ENCODE peak calls at places on chromosomes 5 and 9, in six cellular contexts. Y is transverse colon, Z is Peyer's patch, F is uterus, L is stomach, R is H1. U is an unnamed sample. For H3K36me3 and H3K9me3, the result is how much of the 10 kb centered on the place peaks cover.

GRCh38 chr5:83745821-83746220 is 25.2 kb upstream of the HAPLN1 start:
- DNase-seq in Y (no peak), Z (no peak), F (no peak), L (no peak), R (no peak), U (no peak)

GRCh38 chr5:98709681-98710080 is 63.8 kb upstream of the RGMB start:
- DNase-seq in Y (no peak), Z (no peak), F (no peak), L (no peak), R (no peak), U (no peak)

GRCh38 chr5:173228639-173229380 is 6.2 kb downstream of the NKX2-5 start:
- DNase-seq in Y (no peak), Z (no peak), F (no peak), L (no peak), R (no peak), U (no peak)

GRCh38 chr5:52392321-52392720 is 395.4 kb upstream of the ITGA1 start:
- DNase-seq in Y (no peak), Z (no peak), F (no peak), L (no peak), R (no peak), U (no peak)

GRCh38 chr9:109286981-109287380 is 33.9 kb downstream of the EPB41L4B start:
- DNase-seq in Y (no peak), Z (no peak), F (no peak), L (no peak), R (no peak), U (peak)

GRCh38 chr9:132694144-132694543 is 23.9 kb downstream of the GTF3C4 start:
- DNase-seq in Y (no peak), Z (no peak), F (no peak), L (no peak), R (peak), U (no peak)

GRCh38 chr5:126359884-126360283 is 63.3 kb upstream of the GRAMD2B start:
- DNase-seq in Y (no peak), Z (no peak), F (no peak), L (no peak), R (no peak), U (no peak)

GRCh38 chr9:83972286-83972685 is 7.7 kb downstream of the HNRNPK start:
- DNase-seq in Y (no peak), Z (no peak), F (no peak), L (no peak), R (no peak), U (no peak)

GRCh38 chr5:9467199-9468069 is 78.4 kb downstream of the SEMA5A start:
- DNase-seq in Y (no peak), Z (peak), F (no peak), L (no peak), R (no peak), U (peak)

GRCh38 chr5:37198842-37199241 is 50.3 kb downstream of the CPLANE1 start:
- DNase-seq in Y (no peak), Z (no peak), F (no peak), L (no peak), R (no peak), U (no peak)

GRCh38 chr9:82763631-82764030 is 299.3 kb downstream of the RASEF start:
- DNase-seq in Y (no peak), Z (no peak), F (no peak), L (no peak), R (no peak), U (no peak)

GRCh38 chr5:9686211-9686610 is 56.1 kb upstream of the TAS2R1 start:
- DNase-seq in Y (no peak), Z (no peak), F (no peak), L (no peak), R (no peak), U (no peak)

DNA sequence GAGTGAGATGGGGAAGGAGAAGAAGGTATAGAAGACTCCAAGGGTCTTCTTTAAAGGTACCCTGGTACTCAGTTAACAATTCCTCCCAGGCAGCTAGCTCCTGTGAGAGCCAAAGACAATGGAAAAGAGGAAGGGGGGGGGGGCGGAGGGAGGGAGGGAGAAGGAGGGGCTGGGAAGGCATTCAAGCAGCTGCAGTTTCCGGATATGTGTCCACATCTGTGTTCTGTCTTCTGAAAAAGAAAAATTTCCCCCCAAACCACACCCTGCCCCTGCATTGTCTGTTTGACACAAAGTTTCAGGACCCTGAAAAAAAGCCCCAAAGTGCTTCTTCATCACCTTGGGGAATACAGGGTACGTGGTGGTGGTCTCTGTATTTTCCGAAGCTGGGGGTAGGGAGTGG is 11.1 kb downstream of the SPRY4 start:
- DNase-seq in Y (no peak), Z (no peak), F (no peak), L (no peak), R (no peak), U (no peak)
- H3K36me3 ChIP-seq in Y (under half), Z (under half), F (under half), L (under half), R (under half), U (under half)

GRCh38 chr9:2439957-2440356 is 181.6 kb upstream of the VLDLR start:
- DNase-seq in Y (no peak), Z (no peak), F (no peak), L (no peak), R (no peak), U (no peak)
- H3K9me3 ChIP-seq in Y (under half), Z (under half), F (under half), L (under half), R (under half), U (under half)

GRCh38 chr9:137605146-137606004 is at the start of gene ARRDC1:
- DNase-seq in Y (peak), Z (peak), F (peak), L (peak), R (peak), U (peak)
- TF ChIP-seq POLR2A in Y (peak), Z (peak), F (peak), L (peak), R (no peak), U (peak)

DNA sequence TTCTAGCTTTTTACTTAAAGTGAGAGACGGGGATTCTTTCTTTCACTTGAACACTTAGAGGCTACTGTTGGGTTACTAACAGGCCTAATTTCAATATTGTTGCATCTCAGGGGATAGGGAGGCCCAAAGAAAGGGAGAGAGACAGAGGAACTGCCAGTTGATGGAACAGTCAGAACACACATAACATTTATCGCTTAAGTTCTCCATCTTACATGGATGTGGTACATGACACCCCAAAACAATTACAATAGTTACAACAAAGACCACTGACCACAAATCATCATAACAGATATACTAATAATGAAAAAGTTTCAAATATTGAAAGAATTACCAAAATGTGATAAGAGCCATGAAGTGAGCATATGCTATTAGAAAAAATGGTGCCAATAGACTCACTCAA is 4.3 kb upstream of the RIC1 start:
- DNase-seq in Y (no peak), Z (no peak), F (no peak), L (no peak), R (no peak), U (no peak)
- H3K36me3 ChIP-seq in Y (under half), Z (under half), F (under half), L (under half), R (under half), U (under half)

DNA sequence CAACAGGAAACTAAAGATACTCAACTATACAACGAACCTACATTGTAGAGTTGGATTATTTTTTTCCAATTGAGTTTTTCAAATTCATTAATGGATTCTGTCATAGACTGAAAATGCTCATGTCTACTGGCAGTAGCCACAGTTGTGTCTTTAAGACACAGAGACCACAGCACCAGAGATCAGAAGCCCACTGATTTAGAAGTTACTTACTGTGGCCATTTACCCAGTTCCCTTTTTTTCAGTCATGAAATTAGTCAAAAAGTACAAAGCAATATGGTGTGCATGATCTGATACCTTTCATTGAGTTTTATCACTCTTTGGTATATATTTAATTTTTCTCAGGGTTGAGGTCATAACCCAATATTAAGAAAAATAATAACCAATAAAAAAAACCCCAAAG is 1640.2 kb upstream of the WWC1 start:
- DNase-seq in Y (no peak), Z (no peak), F (no peak), L (no peak), R (no peak), U (no peak)
- H3K9me3 ChIP-seq in Y (under half), Z (under half), F (under half), L (under half), R (under half), U (under half)

GRCh38 chr5:55159763-55160492 is at the start of gene GPX8:
- DNase-seq in Y (no peak), Z (no peak), F (peak), L (no peak), R (no peak), U (peak)
- TF ChIP-seq POLR2A in Y (no peak), Z (no peak), F (no peak), L (no peak), R (peak), U (no peak)

GRCh38 chr5:14400085-14400484 is 181.5 kb upstream of the OTULINL start:
- DNase-seq in Y (no peak), Z (no peak), F (no peak), L (no peak), R (no peak), U (no peak)

GRCh38 chr5:14400611-14401010 is 181.0 kb upstream of the OTULINL start:
- DNase-seq in Y (no peak), Z (no peak), F (no peak), L (no peak), R (no peak), U (no peak)

GRCh38 chr5:14401639-14402038 is 180.0 kb upstream of the OTULINL start:
- DNase-seq in Y (no peak), Z (no peak), F (no peak), L (no peak), R (no peak), U (no peak)

GRCh38 chr5:14405267-14405666 is 176.3 kb upstream of the OTULINL start:
- DNase-seq in Y (no peak), Z (no peak), F (no peak), L (no peak), R (no peak), U (no peak)

DNA sequence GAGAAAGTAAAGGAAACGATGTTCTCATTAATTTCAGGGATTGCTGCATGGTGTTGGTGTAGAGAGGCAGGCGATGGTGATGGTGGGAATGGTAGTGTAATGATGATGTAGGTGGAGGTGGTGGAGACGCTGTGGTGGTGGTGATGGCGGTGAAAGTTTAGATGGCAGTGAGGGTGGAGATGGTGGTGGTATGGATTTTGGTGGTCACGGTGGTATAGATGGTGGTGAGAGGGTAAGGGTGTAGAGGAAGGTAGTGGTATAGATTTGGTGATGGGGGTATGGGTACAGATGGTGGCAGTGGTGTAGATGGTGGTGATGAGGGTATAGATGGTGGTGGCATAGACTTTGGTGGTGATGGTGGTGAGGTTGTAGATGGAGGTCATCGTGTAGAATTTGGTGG is 179.2 kb upstream of the OTULINL start:
- DNase-seq in Y (no peak), Z (no peak), F (no peak), L (no peak), R (no peak), U (no peak)
- H3K36me3 ChIP-seq in Y (under half), Z (under half), F (under half), L (under half), R (under half), U (under half)

DNA sequence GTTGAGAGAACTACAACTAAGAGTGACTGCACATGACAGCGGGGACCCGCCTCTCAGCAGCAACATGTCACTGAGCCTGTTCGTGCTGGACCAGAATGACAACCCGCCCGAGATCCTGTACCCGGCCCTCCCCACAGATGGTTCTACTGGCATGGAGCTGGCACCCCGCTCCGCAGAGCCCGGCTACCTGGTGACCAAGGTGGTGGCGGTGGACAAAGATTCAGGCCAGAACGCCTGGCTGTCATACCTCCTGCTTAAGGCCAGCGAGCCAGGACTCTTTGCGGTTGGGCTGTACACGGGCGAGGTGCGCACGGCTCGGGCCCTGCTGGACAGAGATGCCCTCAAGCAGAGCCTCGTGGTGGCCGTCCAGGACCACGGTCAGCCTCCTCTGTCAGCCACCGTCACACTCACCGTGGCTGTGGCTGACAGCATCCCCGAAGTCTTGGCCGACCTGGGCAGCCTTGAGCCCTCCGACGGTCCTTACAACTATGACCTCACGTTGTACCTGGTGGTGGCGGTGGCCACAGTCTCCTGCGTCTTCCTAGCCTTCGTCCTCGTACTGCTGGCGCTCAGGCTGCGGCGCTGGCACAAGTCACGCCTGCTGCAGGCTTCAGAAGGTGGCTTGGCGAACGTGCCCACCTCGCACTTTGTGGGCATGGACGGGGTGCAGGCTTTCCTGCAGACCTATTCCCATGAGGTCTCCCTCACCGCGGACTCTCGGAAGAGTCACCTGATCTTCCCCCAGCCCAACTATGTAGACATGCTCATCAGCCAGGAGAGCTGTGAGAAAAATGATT is 2.1 kb downstream of the PCDHGA7 start:
- DNase-seq in Y (no peak), Z (no peak), F (no peak), L (no peak), R (no peak), U (no peak)
- H3K9me3 ChIP-seq in Y (half or more), Z (under half), F (under half), L (half or more), R (under half), U (under half)

GRCh38 chr9:110468950-110469349 is 110.6 kb downstream of the SVEP1 start:
- DNase-seq in Y (no peak), Z (no peak), F (no peak), L (no peak), R (no peak), U (no peak)
- TF ChIP-seq POLR2A in Y (no peak), Z (no peak), F (no peak), L (no peak), R (no peak), U (no peak)

U was measured in prostate gland.